ENCODE peak calls at places on chromosomes 1 and 21, in four cellular contexts. P is choroid plexus epithelial cell; L is central memory CD4-positive, alpha-beta T cell; K is GM13977. U is an unnamed sample.

GRCh38 chr1:152182431-152182830 is 23.4 kb upstream of the RPTN start:
- DNase-seq in K (no peak), P (peak), L (no peak), U (no peak)

GRCh38 chr1:2242814-2243725 is 15.0 kb downstream of the SKI start:
- DNase-seq in K (no peak), L (no peak), P (peak), U (no peak)

GRCh38 chr1:26697441-26697977 is 1.7 kb downstream of the ARID1A start:
- DNase-seq in K (peak), P (no peak), L (peak), U (no peak)

GRCh38 chr1:49971088-49971487 is 52.7 kb downstream of the AGBL4 start:
- DNase-seq in L (no peak), P (no peak), K (no peak), U (no peak)

GRCh38 chr1:37392051-37392450 is 82.3 kb upstream of the ZC3H12A start:
- DNase-seq in L (no peak), K (no peak), P (no peak), U (no peak)

GRCh38 chr21:14687277-14687642 is 141.1 kb upstream of the SAMSN1 start:
- DNase-seq in P (peak), K (no peak), L (no peak), U (no peak)

GRCh38 chr1:181508486-181509165 is 25.3 kb downstream of the CACNA1E start:
- DNase-seq in L (no peak), K (peak), P (no peak), U (no peak)

GRCh38 chr1:226627050-226627755 is 78.6 kb downstream of the STUM start:
- DNase-seq in P (no peak), L (no peak), K (no peak), U (no peak)

GRCh38 chr1:16026723-16027484 is 5.1 kb downstream of the CLCNKA start:
- DNase-seq in K (no peak), P (no peak), L (no peak), U (no peak)

GRCh38 chr1:192522673-192523072 is 52.9 kb upstream of the RGS1 start:
- DNase-seq in L (no peak), K (no peak), P (no peak), U (no peak)

GRCh38 chr21:30336596-30336995 is 898 bp downstream of the KRTAP27-1 start:
- DNase-seq in P (peak), K (no peak), L (no peak), U (no peak)

GRCh38 chr1:234205966-234206365 is 167.3 kb upstream of the COA6 start:
- DNase-seq in L (no peak), P (no peak), K (no peak), U (peak)

GRCh38 chr1:206538901-206539655 is 31.7 kb downstream of the RASSF5 start:
- DNase-seq in L (no peak), K (no peak), P (no peak), U (no peak)